ENCODE peak calls at places on chromosomes 3 and 15, in eight cellular contexts. One of them, this sample, is unnamed.

GRCh38 chr3:191275751-191276150 is 53.4 kb upstream of the CCDC50 start:
- DNase-seq in ELR: no peak
- DNase-seq in stromal cell of bone marrow: no peak
- DNase-seq in esophagus squamous epithelium: no peak
- DNase-seq in left cardiac atrium: no peak
- DNase-seq in A673: no peak
- DNase-seq in NCI-H2081: no peak
- DNase-seq in RKO: no peak
- DNase-seq in this sample: no peak

GRCh38 chr3:177973241-177973840 is 562.9 kb upstream of the KCNMB2 start:
- DNase-seq in ELR: peak
- DNase-seq in stromal cell of bone marrow: no peak
- DNase-seq in esophagus squamous epithelium: no peak
- DNase-seq in left cardiac atrium: no peak
- DNase-seq in A673: no peak
- DNase-seq in NCI-H2081: no peak
- DNase-seq in RKO: no peak
- DNase-seq in this sample: no peak

GRCh38 chr3:183895296-183895695 is 10.6 kb upstream of the PARL start:
- DNase-seq in ELR: peak
- DNase-seq in stromal cell of bone marrow: peak
- DNase-seq in esophagus squamous epithelium: no peak
- DNase-seq in left cardiac atrium: no peak
- DNase-seq in A673: peak
- DNase-seq in NCI-H2081: peak
- DNase-seq in RKO: peak
- DNase-seq in this sample: peak

GRCh38 chr3:32816439-32817194 is 1.2 kb upstream of the TRIM71 start:
- DNase-seq in ELR: no peak
- DNase-seq in stromal cell of bone marrow: no peak
- DNase-seq in esophagus squamous epithelium: no peak
- DNase-seq in left cardiac atrium: no peak
- DNase-seq in A673: peak
- DNase-seq in NCI-H2081: no peak
- DNase-seq in RKO: no peak
- DNase-seq in this sample: peak

GRCh38 chr15:74302821-74303359 is 64.6 kb downstream of the CYP11A1 start:
- DNase-seq in ELR: peak
- DNase-seq in stromal cell of bone marrow: no peak
- DNase-seq in esophagus squamous epithelium: no peak
- DNase-seq in left cardiac atrium: no peak
- DNase-seq in A673: peak
- DNase-seq in NCI-H2081: peak
- DNase-seq in RKO: peak
- DNase-seq in this sample: no peak

GRCh38 chr15:72197045-72197459 is 535 bp downstream of the GRAMD2A start:
- DNase-seq in ELR: no peak
- DNase-seq in stromal cell of bone marrow: no peak
- DNase-seq in esophagus squamous epithelium: no peak
- DNase-seq in left cardiac atrium: no peak
- DNase-seq in A673: no peak
- DNase-seq in NCI-H2081: no peak
- DNase-seq in RKO: no peak
- DNase-seq in this sample: no peak

GRCh38 chr3:40324621-40325020 is 15.1 kb downstream of the EIF1B start:
- DNase-seq in ELR: no peak
- DNase-seq in stromal cell of bone marrow: no peak
- DNase-seq in esophagus squamous epithelium: no peak
- DNase-seq in left cardiac atrium: no peak
- DNase-seq in A673: no peak
- DNase-seq in NCI-H2081: no peak
- DNase-seq in RKO: no peak
- DNase-seq in this sample: no peak

GRCh38 chr15:90219421-90220141 is 14.2 kb downstream of the CIB1 start:
- DNase-seq in ELR: peak
- DNase-seq in stromal cell of bone marrow: no peak
- DNase-seq in esophagus squamous epithelium: no peak
- DNase-seq in left cardiac atrium: no peak
- DNase-seq in A673: peak
- DNase-seq in NCI-H2081: no peak
- DNase-seq in RKO: no peak
- DNase-seq in this sample: no peak

GRCh38 chr15:39908186-39908585 is 11.9 kb downstream of the GPR176 start:
- DNase-seq in ELR: peak
- DNase-seq in stromal cell of bone marrow: peak
- DNase-seq in esophagus squamous epithelium: no peak
- DNase-seq in left cardiac atrium: no peak
- DNase-seq in A673: peak
- DNase-seq in NCI-H2081: no peak
- DNase-seq in RKO: peak
- DNase-seq in this sample: no peak

GRCh38 chr3:57544181-57545125 is at the start of gene DNAH12:
- DNase-seq in ELR: peak
- DNase-seq in stromal cell of bone marrow: no peak
- DNase-seq in esophagus squamous epithelium: no peak
- DNase-seq in left cardiac atrium: no peak
- DNase-seq in A673: peak
- DNase-seq in NCI-H2081: peak
- DNase-seq in RKO: no peak
- DNase-seq in this sample: peak

GRCh38 chr3:14548321-14548729 is 8.2 kb upstream of the GRIP2 start:
- DNase-seq in ELR: peak
- DNase-seq in stromal cell of bone marrow: peak
- DNase-seq in esophagus squamous epithelium: no peak
- DNase-seq in left cardiac atrium: peak
- DNase-seq in A673: peak
- DNase-seq in NCI-H2081: peak
- DNase-seq in RKO: peak
- DNase-seq in this sample: peak

GRCh38 chr15:70604671-70605070 is 158.7 kb downstream of the UACA start:
- DNase-seq in ELR: peak
- DNase-seq in stromal cell of bone marrow: no peak
- DNase-seq in esophagus squamous epithelium: no peak
- DNase-seq in left cardiac atrium: peak
- DNase-seq in A673: peak
- DNase-seq in NCI-H2081: no peak
- DNase-seq in RKO: no peak
- DNase-seq in this sample: no peak

GRCh38 chr3:194817592-194818325 is 132.1 kb downstream of the FAM43A start:
- DNase-seq in ELR: no peak
- DNase-seq in stromal cell of bone marrow: no peak
- DNase-seq in esophagus squamous epithelium: no peak
- DNase-seq in left cardiac atrium: no peak
- DNase-seq in A673: no peak
- DNase-seq in NCI-H2081: no peak
- DNase-seq in RKO: no peak
- DNase-seq in this sample: no peak

GRCh38 chr3:31170932-31171670 is 276.6 kb upstream of the GADL1 start:
- DNase-seq in ELR: peak
- DNase-seq in stromal cell of bone marrow: peak
- DNase-seq in esophagus squamous epithelium: no peak
- DNase-seq in left cardiac atrium: no peak
- DNase-seq in A673: peak
- DNase-seq in NCI-H2081: no peak
- DNase-seq in RKO: no peak
- DNase-seq in this sample: no peak

GRCh38 chr3:25583343-25583742 is 81.4 kb downstream of the TOP2B start:
- DNase-seq in ELR: no peak
- DNase-seq in stromal cell of bone marrow: no peak
- DNase-seq in esophagus squamous epithelium: no peak
- DNase-seq in left cardiac atrium: no peak
- DNase-seq in A673: no peak
- DNase-seq in NCI-H2081: no peak
- DNase-seq in RKO: no peak
- DNase-seq in this sample: no peak

GRCh38 chr3:141913150-141913811 is 36.8 kb downstream of the ATP1B3 start:
- DNase-seq in ELR: peak
- DNase-seq in stromal cell of bone marrow: peak
- DNase-seq in esophagus squamous epithelium: no peak
- DNase-seq in left cardiac atrium: no peak
- DNase-seq in A673: peak
- DNase-seq in NCI-H2081: peak
- DNase-seq in RKO: peak
- DNase-seq in this sample: peak

GRCh38 chr3:126835472-126836219 is 131.6 kb downstream of the CHCHD6 start:
- DNase-seq in ELR: peak
- DNase-seq in stromal cell of bone marrow: peak
- DNase-seq in esophagus squamous epithelium: no peak
- DNase-seq in left cardiac atrium: no peak
- DNase-seq in A673: no peak
- DNase-seq in NCI-H2081: peak
- DNase-seq in RKO: no peak
- DNase-seq in this sample: peak

GRCh38 chr3:74445541-74445940 is 168.9 kb downstream of the CNTN3 start:
- DNase-seq in ELR: no peak
- DNase-seq in stromal cell of bone marrow: no peak
- DNase-seq in esophagus squamous epithelium: no peak
- DNase-seq in left cardiac atrium: no peak
- DNase-seq in A673: no peak
- DNase-seq in NCI-H2081: no peak
- DNase-seq in RKO: no peak
- DNase-seq in this sample: no peak

GRCh38 chr3:11118181-11118682 is 36.1 kb upstream of the HRH1 start:
- DNase-seq in ELR: peak
- DNase-seq in stromal cell of bone marrow: peak
- DNase-seq in esophagus squamous epithelium: no peak
- DNase-seq in left cardiac atrium: no peak
- DNase-seq in A673: no peak
- DNase-seq in NCI-H2081: no peak
- DNase-seq in RKO: no peak
- DNase-seq in this sample: no peak

This sample was measured in SW480.